ENCODE peak calls at places on chromosomes 5 and 9, in six cellular contexts. O is H54; C is tibial nerve; J is activated CD4-positive, alpha-beta T cell treated with anti-CD3 and anti-CD28 coated beads, Interleukin-2, amount 50 U/mL, for 48 hours; S is T-helper 9 cell; B is neural progenitor cell. T is an unnamed sample.

GRCh38 chr9:37302277-37302676 is 120.2 kb upstream of the GRHPR start:
- DNase-seq in B (no peak), C (no peak), S (no peak), J (no peak), O (no peak), T (no peak)

GRCh38 chr5:9052421-9052820 is 493.5 kb downstream of the SEMA5A start:
- DNase-seq in C (no peak), O (no peak), S (no peak), J (no peak), B (no peak), T (no peak)

GRCh38 chr9:126423709-126424185 is 97.1 kb downstream of the MVB12B start:
- DNase-seq in S (no peak), B (no peak), C (no peak), J (no peak), O (no peak), T (no peak)

GRCh38 chr5:106843812-106844416 is 826.8 kb downstream of the EFNA5 start:
- DNase-seq in C (no peak), B (peak), J (no peak), O (peak), S (no peak), T (no peak)

GRCh38 chr5:82931110-82931509 is 146.1 kb downstream of the TMEM167A start:
- DNase-seq in J (no peak), O (no peak), C (no peak), B (no peak), S (no peak), T (no peak)

GRCh38 chr5:78287833-78288232 is 6.7 kb downstream of the AP3B1 start:
- DNase-seq in C (no peak), S (no peak), B (no peak), J (no peak), O (peak), T (no peak)

GRCh38 chr9:124329393-124329792 is 71.6 kb downstream of the NEK6 start:
- DNase-seq in O (no peak), C (no peak), B (no peak), J (no peak), S (no peak), T (no peak)

GRCh38 chr9:21970800-21971620 is 23.2 kb downstream of the CDKN2A start:
- DNase-seq in O (no peak), S (no peak), J (no peak), B (peak), C (no peak), T (no peak)

GRCh38 chr9:74443036-74443750 is 53.9 kb upstream of the RORB start:
- DNase-seq in O (no peak), B (no peak), C (no peak), S (no peak), J (no peak), T (no peak)

GRCh38 chr9:137383453-137384115 is 39.4 kb downstream of the EXD3 start:
- DNase-seq in J (no peak), O (no peak), S (no peak), C (no peak), B (peak), T (peak)

GRCh38 chr9:87201316-87201715 is 254.0 kb upstream of the GAS1 start:
- DNase-seq in B (no peak), S (no peak), C (no peak), O (no peak), J (no peak), T (no peak)

GRCh38 chr5:157247267-157247666 is 18.7 kb upstream of the CYFIP2 start:
- DNase-seq in S (no peak), B (no peak), O (no peak), C (no peak), J (no peak), T (no peak)

GRCh38 chr9:113609562-113610318 is 146.2 kb downstream of the RGS3 start:
- DNase-seq in C (peak), O (no peak), B (peak), J (no peak), S (no peak), T (peak)

GRCh38 chr5:103510851-103511553 is 51.6 kb downstream of the NUDT12 start:
- DNase-seq in C (no peak), J (no peak), S (no peak), B (no peak), O (no peak), T (no peak)

GRCh38 chr5:178112545-178112944 is 787 bp upstream of the N4BP3 start:
- DNase-seq in S (no peak), J (no peak), O (no peak), C (no peak), B (no peak), T (no peak)

GRCh38 chr9:82491604-82492003 is 503.0 kb downstream of the SPATA31D1 start:
- DNase-seq in O (no peak), S (no peak), C (no peak), B (no peak), J (no peak), T (no peak)

GRCh38 chr9:117470455-117470854 is 55.6 kb upstream of the ASTN2 start:
- DNase-seq in O (no peak), C (no peak), J (no peak), S (no peak), B (no peak), T (no peak)

GRCh38 chr5:42848545-42848944 is 36.9 kb upstream of the SELENOP start:
- DNase-seq in J (no peak), B (no peak), C (no peak), O (no peak), S (no peak), T (no peak)

GRCh38 chr5:126877011-126877410 is 100.1 kb downstream of the LMNB1 start:
- DNase-seq in B (no peak), O (no peak), J (no peak), C (no peak), S (no peak), T (no peak)